ENCODE peak calls at places on chromosome 10, in six cellular contexts. W is NT2/D1; X is mesenchymal stem cell; N is HTR-8/SVneo; U is GDM1; Z is activated CD8-positive, alpha-beta T cell treated with anti-CD3 and anti-CD28 coated beads, Interleukin-2, amount 10 ng/mL, durations not matched to agents 7 days and 5 days. K is an unnamed sample.

GRCh38 chr10:75883081-75883480 is 451.7 kb downstream of the LRMDA start:
- DNase-seq in W (no peak), X (no peak), N (no peak), U (no peak), Z (no peak), K (no peak)

GRCh38 chr10:96377816-96378294 is 19.1 kb upstream of the OPALIN start:
- DNase-seq in W (no peak), X (no peak), N (no peak), U (no peak), Z (no peak), K (no peak)

GRCh38 chr10:73096041-73096451 is 620 bp downstream of the P4HA1 start:
- DNase-seq in W (peak), X (peak), N (no peak), U (peak), Z (peak), K (no peak)

GRCh38 chr10:129394739-129395298 is 72.2 kb upstream of the MGMT start:
- DNase-seq in W (no peak), X (no peak), N (no peak), U (no peak), Z (no peak), K (no peak)

GRCh38 chr10:128386816-128387604 is 260.8 kb upstream of the MKI67 start:
- DNase-seq in W (no peak), X (no peak), N (no peak), U (no peak), Z (no peak), K (no peak)

GRCh38 chr10:28986856-28987255 is 302.0 kb upstream of the LYZL1 start:
- DNase-seq in W (no peak), X (no peak), N (no peak), U (no peak), Z (no peak), K (no peak)

GRCh38 chr10:80938920-80939319 is 401.2 kb downstream of the SH2D4B start:
- DNase-seq in W (no peak), X (no peak), N (no peak), U (no peak), Z (no peak), K (no peak)

GRCh38 chr10:641149-642010 is 48.1 kb downstream of the DIP2C start:
- DNase-seq in W (no peak), X (no peak), N (no peak), U (no peak), Z (no peak), K (no peak)

GRCh38 chr10:7561216-7561893 is 105.4 kb downstream of the ITIH5 start:
- DNase-seq in W (no peak), X (no peak), N (no peak), U (no peak), Z (no peak), K (no peak)

GRCh38 chr10:22341190-22341935 is 3.9 kb upstream of the SPAG6 start:
- DNase-seq in W (no peak), X (peak), N (no peak), U (no peak), Z (no peak), K (no peak)

GRCh38 chr10:27190508-27190907 is 35.4 kb downstream of the MASTL start:
- DNase-seq in W (no peak), X (peak), N (no peak), U (no peak), Z (no peak), K (no peak)

GRCh38 chr10:96292971-96293909 is 11.0 kb upstream of the DNTT start:
- DNase-seq in W (peak), X (peak), N (peak), U (peak), Z (peak), K (no peak)

GRCh38 chr10:76329891-76330575 is 898.6 kb downstream of the LRMDA start:
- DNase-seq in W (no peak), X (peak), N (no peak), U (no peak), Z (no peak), K (no peak)

GRCh38 chr10:53122265-53122664 is 349.7 kb upstream of the MBL2 start:
- DNase-seq in W (no peak), X (no peak), N (no peak), U (no peak), Z (no peak), K (no peak)

GRCh38 chr10:13891542-13892431 is 305.0 kb downstream of the PRPF18 start:
- DNase-seq in W (no peak), X (no peak), N (peak), U (no peak), Z (no peak), K (no peak)